ENCODE peak calls at places on chromosomes 7 and 10, in ten cellular contexts. P, E, G, X, L, T, M, O, K and Z are unnamed samples.
A peak's percentile ranks its signal among the peaks of the same experiment; 100 is the strongest.

GRCh38 chr10:88800152-88801125 is 2.1 kb upstream of the LIPM start:
- DNase-seq in P (peak; percentile 57), E (no peak), G (no peak), X (no peak), L (no peak), T (no peak), M (no peak), O (no peak), K (peak; percentile 21), Z (no peak)

GRCh38 chr7:105723582-105723981 is 142.3 kb upstream of the EFCAB10 start:
- DNase-seq in P (no peak), E (peak; percentile 35), G (no peak), X (no peak), L (no peak), T (no peak), M (no peak), O (no peak), K (peak; percentile 19), Z (no peak)

GRCh38 chr7:78435355-78435754 is 636.8 kb downstream of the PHTF2 start:
- DNase-seq in P (no peak), E (no peak), G (no peak), X (no peak), L (no peak), T (no peak), M (no peak), O (no peak), K (no peak), Z (no peak)

GRCh38 chr7:41333506-41333905 is 369.4 kb downstream of the INHBA start:
- DNase-seq in P (no peak), E (no peak), G (peak; percentile 28), X (no peak), L (no peak), T (no peak), M (no peak), O (no peak), K (peak; percentile 58), Z (no peak)

GRCh38 chr10:102752934-102753664 is 9.4 kb downstream of the WBP1L start:
- DNase-seq in P (peak; percentile 37), E (no peak), G (peak; percentile 87), X (peak; percentile 82), L (no peak), T (peak; percentile 37), M (no peak), O (peak; percentile 31), K (peak; percentile 76), Z (peak; percentile 67)

GRCh38 chr7:96236198-96237039 is 85.5 kb downstream of the SLC25A13 start:
- DNase-seq in P (peak; percentile 35), E (no peak), G (peak; percentile 31), X (peak; percentile 76), L (no peak), T (peak; percentile 75), M (no peak), O (no peak), K (peak; percentile 90), Z (peak; percentile 51)

GRCh38 chr10:31368724-31369123 is 49.7 kb downstream of the ZEB1 start:
- DNase-seq in P (no peak), E (no peak), G (no peak), X (no peak), L (no peak), T (no peak), M (no peak), O (no peak), K (peak; percentile 20), Z (no peak)

GRCh38 chr7:64504581-64505120 is 58.2 kb downstream of the ZNF680 start:
- DNase-seq in P (no peak), E (no peak), G (no peak), X (peak; percentile 19), L (no peak), T (no peak), M (no peak), O (no peak), K (no peak), Z (no peak)

GRCh38 chr10:132363921-132364593 is 32.1 kb downstream of the LRRC27 start:
- DNase-seq in P (no peak), E (no peak), G (no peak), X (no peak), L (no peak), T (peak; percentile 49), M (no peak), O (no peak), K (no peak), Z (no peak)

GRCh38 chr10:69965919-69966662 is 86.6 kb upstream of the MACROH2A2 start:
- DNase-seq in P (no peak), E (no peak), G (no peak), X (no peak), L (no peak), T (no peak), M (peak; percentile 6), O (no peak), K (peak; percentile 28), Z (peak; percentile 18)

GRCh38 chr7:140423501-140423900 is 19.6 kb downstream of the RAB19 start:
- DNase-seq in P (no peak), E (no peak), G (no peak), X (no peak), L (no peak), T (no peak), M (no peak), O (no peak), K (no peak), Z (no peak)

GRCh38 chr7:139482662-139483466 is 609 bp downstream of the KLRG2 start:
- DNase-seq in P (peak; percentile 20), E (no peak), G (no peak), X (peak; percentile 32), L (no peak), T (no peak), M (no peak), O (no peak), K (no peak), Z (no peak)

GRCh38 chr7:134605978-134606923 is 40.4 kb upstream of the BPGM start:
- DNase-seq in P (no peak), E (peak; percentile 9), G (no peak), X (peak; percentile 53), L (peak; percentile 33), T (no peak), M (peak; percentile 67), O (peak; percentile 75), K (peak; percentile 74), Z (no peak)

GRCh38 chr7:79090543-79090942 is 362.9 kb downstream of the MAGI2 start:
- DNase-seq in P (peak; percentile 68), E (no peak), G (no peak), X (no peak), L (no peak), T (no peak), M (no peak), O (no peak), K (peak; percentile 10), Z (no peak)

GRCh38 chr7:135147341-135147898 is 452 bp upstream of the TMEM140 start:
- DNase-seq in P (no peak), E (no peak), G (no peak), X (peak; percentile 52), L (no peak), T (no peak), M (no peak), O (no peak), K (peak; percentile 74), Z (peak; percentile 57)

GRCh38 chr10:122526892-122527291 is 33.7 kb upstream of the DMBT1 start:
- DNase-seq in P (no peak), E (no peak), G (no peak), X (no peak), L (no peak), T (no peak), M (no peak), O (no peak), K (no peak), Z (no peak)

GRCh38 chr10:23158370-23158769 is 33.7 kb upstream of the PTF1A start:
- DNase-seq in P (peak; percentile 31), E (peak; percentile 54), G (peak; percentile 15), X (peak; percentile 82), L (peak; percentile 13), T (peak; percentile 10), M (peak; percentile 27), O (peak; percentile 48), K (peak; percentile 74), Z (peak; percentile 24)

GRCh38 chr10:124722812-124723783 is 21.1 kb downstream of the FAM53B start:
- DNase-seq in P (peak; percentile 95), E (no peak), G (no peak), X (peak; percentile 80), L (peak; percentile 51), T (no peak), M (no peak), O (no peak), K (no peak), Z (no peak)

GRCh38 chr10:59135275-59135674 is 41.2 kb upstream of the PHYHIPL start:
- DNase-seq in P (no peak), E (no peak), G (no peak), X (no peak), L (no peak), T (no peak), M (no peak), O (no peak), K (no peak), Z (no peak)

GRCh38 chr7:37187179-37187578 is 261.5 kb downstream of the ELMO1 start:
- DNase-seq in P (no peak), E (no peak), G (no peak), X (no peak), L (no peak), T (no peak), M (no peak), O (no peak), K (no peak), Z (no peak)

GRCh38 chr10:667602-668143 is 21.8 kb downstream of the DIP2C start:
- DNase-seq in P (no peak), E (no peak), G (no peak), X (no peak), L (no peak), T (no peak), M (no peak), O (no peak), K (no peak), Z (no peak)

GRCh38 chr7:70788276-70788675 is 343.7 kb upstream of the GALNT17 start:
- DNase-seq in P (no peak), E (no peak), G (no peak), X (no peak), L (peak; percentile 53), T (no peak), M (no peak), O (no peak), K (no peak), Z (no peak)

GRCh38 chr7:69208848-69209247 is 389.4 kb upstream of the AUTS2 start:
- DNase-seq in P (no peak), E (no peak), G (no peak), X (no peak), L (no peak), T (no peak), M (no peak), O (no peak), K (no peak), Z (no peak)

GRCh38 chr10:86294346-86295265 is 72.0 kb downstream of the GRID1 start:
- DNase-seq in P (no peak), E (no peak), G (no peak), X (no peak), L (no peak), T (no peak), M (no peak), O (no peak), K (no peak), Z (no peak)

GRCh38 chr7:142788303-142789286 is 17.8 kb downstream of the PRSS2 start:
- DNase-seq in P (no peak), E (no peak), G (no peak), X (no peak), L (no peak), T (no peak), M (no peak), O (no peak), K (no peak), Z (no peak)